ENCODE peak calls at places on chromosome 7, in seven cellular contexts. N is upper lobe of right lung; L is OCI-M1; T is activated CD4-positive, alpha-beta T cell treated with anti-CD3 and anti-CD28 coated beads for 48 hours; Z is left ventricle myocardium inferior; P is Caki2; J is HAP-1. M is an unnamed sample.
A peak's percentile ranks its signal among the peaks of the same experiment; 100 is the strongest.

GRCh38 chr7:81624650-81625310 is 145.1 kb downstream of the HGF start:
- DNase-seq in L (no peak), P (peak; percentile 24), Z (no peak), T (no peak), N (no peak), J (no peak), M (no peak)

GRCh38 chr7:82726038-82726800 is 282.6 kb upstream of the CACNA2D1 start:
- DNase-seq in J (no peak), P (no peak), Z (no peak), L (no peak), T (no peak), N (no peak), M (no peak)

GRCh38 chr7:34849163-34849960 is 187.9 kb downstream of the DPY19L1 start:
- DNase-seq in Z (no peak), P (no peak), N (no peak), T (no peak), J (no peak), L (no peak), M (no peak)

GRCh38 chr7:3272691-3273141 is 28.3 kb upstream of the SDK1 start:
- DNase-seq in L (no peak), J (no peak), Z (no peak), T (no peak), N (no peak), P (peak; percentile 65), M (no peak)

GRCh38 chr7:1093506-1093850 is 5.6 kb downstream of the GPER1 start:
- DNase-seq in P (no peak), Z (no peak), J (no peak), T (no peak), L (no peak), N (no peak), M (no peak)

GRCh38 chr7:69856991-69857390 is 258.7 kb downstream of the AUTS2 start:
- DNase-seq in Z (no peak), N (no peak), T (no peak), L (no peak), P (no peak), J (peak; percentile 71), M (no peak)

GRCh38 chr7:94378396-94378795 is 16.3 kb upstream of the COL1A2 start:
- DNase-seq in L (no peak), N (no peak), Z (no peak), P (no peak), J (no peak), T (no peak), M (no peak)

GRCh38 chr7:82335001-82335400 is 108.6 kb downstream of the CACNA2D1 start:
- DNase-seq in L (no peak), T (no peak), J (no peak), Z (no peak), P (no peak), N (no peak), M (no peak)

GRCh38 chr7:29123611-29124190 is 22.6 kb downstream of the CPVL start:
- DNase-seq in J (no peak), L (peak; percentile 30), N (no peak), Z (no peak), P (no peak), T (no peak), M (no peak)

GRCh38 chr7:30770936-30771858 is at the start of gene MINDY4:
- DNase-seq in L (peak; percentile 59), T (peak; percentile 81), Z (peak; percentile 88), N (peak; percentile 91), J (peak; percentile 59), P (peak; percentile 84), M (peak; percentile 77)

GRCh38 chr7:88312061-88312663 is 5.5 kb upstream of the STEAP4 start:
- DNase-seq in Z (peak; percentile 84), J (no peak), N (no peak), P (no peak), T (no peak), L (no peak), M (no peak)

GRCh38 chr7:156493942-156494341 is 146.6 kb upstream of the RNF32 start:
- DNase-seq in Z (no peak), N (no peak), J (no peak), T (no peak), P (no peak), L (no peak), M (no peak)

GRCh38 chr7:88254721-88255120 is 34.9 kb upstream of the SRI start:
- DNase-seq in P (peak; percentile 93), J (no peak), Z (no peak), L (no peak), N (no peak), T (no peak), M (no peak)

M was measured in DND-41.